ENCODE peak calls at places on chromosome 2, in six cellular contexts. D is left ventricle myocardium inferior, L is right atrium auricular region, A is cardiac muscle cell, Z is upper lobe of left lung, E is upper lobe of right lung. W is an unnamed sample.
A peak's percentile ranks its signal among the peaks of the same experiment; 100 is the strongest.

GRCh38 chr2:44560352-44560751 is 198.6 kb downstream of the CAMKMT start:
- DNase-seq in D (no peak), L (no peak), A (no peak), Z (no peak), E (no peak), W (no peak)

GRCh38 chr2:183248866-183249567 is 124.8 kb downstream of the NUP35 start:
- DNase-seq in D (no peak), L (no peak), A (peak; percentile 36), Z (no peak), E (no peak), W (no peak)

GRCh38 chr2:193966590-193966989 is 1690.4 kb upstream of the SLC39A10 start:
- DNase-seq in D (no peak), L (no peak), A (no peak), Z (no peak), E (no peak), W (no peak)

GRCh38 chr2:224158061-224158460 is 119.0 kb upstream of the SERPINE2 start:
- DNase-seq in D (no peak), L (no peak), A (no peak), Z (no peak), E (no peak), W (no peak)

GRCh38 chr2:27903649-27904544 is 13.4 kb downstream of the BABAM2 start:
- DNase-seq in D (no peak), L (no peak), A (no peak), Z (no peak), E (no peak), W (no peak)

GRCh38 chr2:221614274-221614673 is 42.2 kb upstream of the EPHA4 start:
- DNase-seq in D (no peak), L (no peak), A (no peak), Z (no peak), E (no peak), W (no peak)

GRCh38 chr2:241139531-241140444 is 9.5 kb downstream of the PASK start:
- DNase-seq in D (no peak), L (no peak), A (no peak), Z (peak; percentile 59), E (no peak), W (no peak)

GRCh38 chr2:11377915-11378649 is 33.6 kb upstream of the ROCK2 start:
- DNase-seq in D (no peak), L (no peak), A (no peak), Z (no peak), E (no peak), W (no peak)

GRCh38 chr2:26672818-26673393 is 19.6 kb upstream of the KCNK3 start:
- DNase-seq in D (no peak), L (no peak), A (no peak), Z (no peak), E (peak; percentile 22), W (no peak)

GRCh38 chr2:119221609-119222008 is 2.0 kb upstream of the STEAP3 start:
- DNase-seq in D (no peak), L (no peak), A (no peak), Z (no peak), E (no peak), W (no peak)

GRCh38 chr2:119219873-119220272 is 3.8 kb upstream of the STEAP3 start:
- DNase-seq in D (no peak), L (no peak), A (no peak), Z (no peak), E (no peak), W (no peak)

GRCh38 chr2:119220720-119221301 is 2.8 kb upstream of the STEAP3 start:
- DNase-seq in D (no peak), L (no peak), A (no peak), Z (no peak), E (no peak), W (no peak)

GRCh38 chr2:119216994-119217393 is 6.6 kb upstream of the STEAP3 start:
- DNase-seq in D (no peak), L (no peak), A (no peak), Z (no peak), E (peak; percentile 33), W (no peak)

GRCh38 chr2:119218478-119219064 is 5.1 kb upstream of the STEAP3 start:
- DNase-seq in D (no peak), L (no peak), A (peak; percentile 63), Z (no peak), E (no peak), W (no peak)
- TF ChIP-seq CTCF in D (peak; percentile 65), L (no peak), A (peak; percentile 26), Z (peak; percentile 30), E (peak; percentile 28), W (no peak)

GRCh38 chr2:200377774-200378336 is 71.4 kb downstream of the SPATS2L start:
- DNase-seq in D (no peak), L (no peak), A (no peak), Z (no peak), E (no peak), W (no peak)

GRCh38 chr2:200380139-200380561 is 73.7 kb downstream of the SPATS2L start:
- DNase-seq in D (no peak), L (no peak), A (peak; percentile 23), Z (no peak), E (no peak), W (peak; percentile 55)

GRCh38 chr2:200378652-200379290 is 72.3 kb downstream of the SPATS2L start:
- DNase-seq in D (no peak), L (no peak), A (no peak), Z (no peak), E (no peak), W (no peak)

GRCh38 chr2:200380833-200381542 is 74.5 kb downstream of the SPATS2L start:
- DNase-seq in D (no peak), L (no peak), A (no peak), Z (no peak), E (no peak), W (no peak)

DNA sequence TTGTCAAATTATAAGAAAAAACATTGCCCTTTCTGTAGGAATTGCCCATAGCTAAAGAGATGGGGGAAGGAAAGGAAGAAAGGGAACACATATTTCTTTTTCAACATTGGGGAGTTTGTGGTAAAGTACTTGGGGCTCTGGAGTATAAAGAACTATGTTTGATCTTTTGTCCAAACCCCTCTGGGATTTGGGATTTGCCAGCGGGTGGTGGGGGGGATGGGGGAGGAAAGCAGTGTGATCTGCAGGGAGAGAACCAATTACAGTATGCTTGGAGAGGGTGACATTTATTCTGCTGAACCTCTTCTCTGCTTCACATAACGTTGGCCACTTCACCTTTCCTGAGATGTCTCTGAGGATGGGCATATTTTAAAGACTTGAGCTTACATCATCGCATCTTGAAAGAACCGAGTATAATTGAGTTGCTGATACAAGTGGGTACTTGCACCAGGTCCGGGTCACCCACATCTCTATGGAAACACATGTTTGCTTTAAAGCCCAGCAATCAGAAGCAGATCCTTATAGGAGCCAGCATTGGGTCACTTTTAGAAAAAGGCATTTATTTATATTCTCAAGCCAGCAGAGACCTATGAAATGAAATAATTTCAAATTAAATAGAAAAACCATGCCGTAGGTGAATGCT is 73.1 kb downstream of the SPATS2L start:
- DNase-seq in D (no peak), L (no peak), A (no peak), Z (no peak), E (no peak), W (no peak)
- H3K27ac ChIP-seq in D (no peak overlapping the region), L (no peak overlapping the region), A (no peak overlapping the region), Z (peak overlapping the region; percentile 63), E (peak overlapping the region; percentile 58), W (peak overlapping the region; percentile 72)

GRCh38 chr2:176084629-176085119 is 912 bp upstream of the EVX2 start:
- DNase-seq in D (no peak), L (no peak), A (no peak), Z (no peak), E (no peak), W (no peak)

GRCh38 chr2:176085120-176085788 is 1.5 kb upstream of the EVX2 start:
- DNase-seq in D (no peak), L (no peak), A (no peak), Z (peak; percentile 56), E (no peak), W (no peak)

GRCh38 chr2:176087330-176088047 is 3.7 kb upstream of the EVX2 start:
- DNase-seq in D (no peak), L (no peak), A (no peak), Z (peak; percentile 78), E (no peak), W (no peak)

GRCh38 chr2:176088048-176088936 is 4.2 kb upstream of the HOXD13 start:
- DNase-seq in D (peak; percentile 53), L (no peak), A (peak; percentile 77), Z (peak; percentile 91), E (peak; percentile 79), W (no peak)

DNA sequence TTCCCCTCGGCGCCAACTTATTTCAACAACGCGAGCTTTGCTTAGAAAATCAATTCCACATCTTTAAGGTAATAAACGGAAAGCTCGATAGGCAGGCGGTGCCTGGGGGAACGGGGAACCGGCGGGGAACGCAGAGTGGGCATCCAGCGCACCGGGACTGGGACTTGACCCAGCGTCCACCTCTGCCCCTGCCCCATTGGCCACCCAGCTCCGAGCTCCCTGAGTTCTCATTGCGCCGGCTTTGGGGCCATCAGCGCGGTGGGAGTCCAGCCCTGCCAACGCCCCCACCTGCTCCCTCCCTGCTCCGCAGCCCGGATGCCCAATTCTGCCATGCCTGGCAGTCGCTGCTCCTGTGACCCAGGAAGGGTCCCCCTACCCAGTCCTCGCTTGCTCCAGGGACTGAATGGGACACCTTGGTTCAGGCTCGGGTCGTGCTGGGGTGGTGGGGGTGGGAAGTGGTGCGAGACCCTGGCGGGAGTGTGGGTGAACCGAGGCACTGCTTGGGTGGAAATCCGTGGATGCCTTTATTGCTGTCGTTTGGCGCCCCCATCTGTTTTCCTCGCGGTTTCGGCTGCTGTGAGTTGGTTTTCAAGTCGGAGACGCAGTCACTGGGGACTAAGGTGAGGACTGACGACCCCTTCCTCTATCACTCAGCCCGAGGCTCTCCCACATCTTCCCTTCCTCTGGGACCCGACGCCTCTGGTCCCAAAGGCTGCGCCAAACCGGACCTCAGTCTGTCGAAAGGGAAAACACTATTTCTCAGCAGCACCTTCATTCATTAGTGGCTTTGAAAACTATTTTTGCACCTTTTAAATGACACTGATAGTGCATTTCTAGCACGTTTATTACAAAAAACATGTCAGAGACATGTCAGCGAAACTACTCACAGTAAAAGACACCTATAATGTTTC is 2.4 kb upstream of the EVX2 start:
- DNase-seq in D (no peak), L (no peak), A (peak; percentile 78), Z (peak; percentile 56), E (peak; percentile 58), W (no peak)
- H3K27me3 ChIP-seq in D (peaks cover 100% of the 10 kb centered on the region), L (peaks cover 83% of the 10 kb centered on the region), A (peaks cover 100% of the 10 kb centered on the region), Z (peaks cover 44% of the 10 kb centered on the region), E (peaks cover 100% of the 10 kb centered on the region), W (peaks cover 59% of the 10 kb centered on the region)

DNA sequence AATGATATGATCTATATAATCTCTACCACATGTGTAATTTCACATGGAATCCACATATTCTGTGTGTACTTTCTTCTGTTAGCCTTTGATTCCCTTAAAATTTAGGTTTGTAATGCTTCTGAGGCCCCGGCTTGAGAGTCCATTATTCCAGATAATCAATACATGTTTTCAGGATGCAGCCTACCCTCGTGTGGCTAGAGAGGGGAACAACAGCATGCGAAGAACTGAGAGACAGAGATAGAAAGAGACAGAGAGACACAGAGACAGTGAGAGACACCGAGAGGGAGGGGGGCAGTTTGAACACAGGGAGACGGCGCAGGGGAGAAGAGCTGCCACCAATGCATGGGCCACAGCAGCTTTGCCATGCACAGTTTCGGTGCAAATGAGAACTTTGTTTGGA is 185.4 kb downstream of the SNTG2 start:
- DNase-seq in D (no peak), L (no peak), A (peak; percentile 20), Z (no peak), E (no peak), W (no peak)
- TF ChIP-seq CTCF in D (no peak), L (no peak), A (peak; percentile 27), Z (no peak), E (no peak), W (no peak)

W was measured in dorsolateral prefrontal cortex.